ENCODE peak calls at places on chromosomes 2 and 18, in seven cellular contexts. U, A, Z, G, F, O and I are unnamed samples.

GRCh38 chr2:68937346-68938055 is 15.2 kb downstream of the GKN2 start:
- DNase-seq in A (no peak), G (no peak), F (no peak), O (no peak), Z (no peak), U (no peak), I (no peak)

GRCh38 chr2:16508061-16508851 is 157.4 kb downstream of the CYRIA start:
- DNase-seq in F (peak; percentile 25), A (no peak), U (no peak), Z (no peak), O (peak; percentile 4), G (no peak), I (peak; percentile 10)

GRCh38 chr2:223585691-223586090 is 16.5 kb downstream of the SCG2 start:
- DNase-seq in F (no peak), G (no peak), O (peak; percentile 55), A (peak; percentile 38), U (peak; percentile 28), Z (no peak), I (no peak)

GRCh38 chr18:42545825-42546224 is 569.7 kb downstream of the RIT2 start:
- DNase-seq in G (no peak), F (no peak), A (peak; percentile 27), O (peak; percentile 80), Z (no peak), U (peak; percentile 8), I (no peak)

GRCh38 chr2:99818842-99819241 is 323.5 kb downstream of the AFF3 start:
- DNase-seq in G (no peak), Z (no peak), O (no peak), U (peak; percentile 47), F (no peak), A (peak; percentile 26), I (no peak)

GRCh38 chr2:246489-247145 is 17.2 kb downstream of the SH3YL1 start:
- DNase-seq in F (no peak), G (no peak), Z (no peak), A (peak; percentile 74), U (peak; percentile 85), O (peak; percentile 63), I (peak; percentile 37)

GRCh38 chr2:68765739-68766377 is 31.2 kb downstream of the ARHGAP25 start:
- DNase-seq in U (peak; percentile 75), F (no peak), G (no peak), A (peak; percentile 35), Z (no peak), O (peak; percentile 12), I (peak; percentile 57)

GRCh38 chr2:171072164-171072563 is 88.5 kb downstream of the TLK1 start:
- DNase-seq in A (no peak), F (no peak), G (no peak), O (no peak), U (no peak), Z (no peak), I (no peak)

GRCh38 chr18:56127322-56128099 is 510.9 kb downstream of the TXNL1 start:
- DNase-seq in A (no peak), Z (no peak), O (no peak), U (no peak), G (no peak), F (no peak), I (no peak)

GRCh38 chr2:190382851-190383250 is 25.3 kb upstream of the MFSD6 start:
- DNase-seq in G (no peak), A (peak; percentile 59), Z (no peak), F (no peak), U (peak; percentile 41), O (peak; percentile 52), I (peak; percentile 37)

GRCh38 chr2:9552491-9553178 is 3.0 kb downstream of the ADAM17 start:
- DNase-seq in F (no peak), Z (no peak), A (peak; percentile 92), G (peak; percentile 44), O (peak; percentile 69), U (peak; percentile 91), I (no peak)

GRCh38 chr2:238890131-238890530 is 42.2 kb downstream of the TWIST2 start:
- DNase-seq in F (no peak), U (no peak), A (no peak), G (no peak), O (no peak), Z (peak; percentile 54), I (no peak)

GRCh38 chr2:173238385-173238784 is 116.3 kb upstream of the CDCA7 start:
- DNase-seq in O (no peak), U (no peak), F (no peak), Z (no peak), A (no peak), G (no peak), I (no peak)

GRCh38 chr2:219071189-219071816 is 10.6 kb upstream of the IHH start:
- DNase-seq in U (peak; percentile 43), A (no peak), F (no peak), O (no peak), G (no peak), Z (no peak), I (no peak)

GRCh38 chr18:32478317-32478716 is 7.6 kb upstream of the GAREM1 start:
- DNase-seq in F (no peak), O (no peak), Z (no peak), G (no peak), U (no peak), A (no peak), I (no peak)

GRCh38 chr18:51054764-51055163 is 24.8 kb downstream of the SMAD4 start:
- DNase-seq in G (no peak), A (no peak), U (peak; percentile 50), Z (no peak), F (no peak), O (peak; percentile 26), I (no peak)

GRCh38 chr2:34734662-34735061 is 1135.6 kb upstream of the FAM98A start:
- DNase-seq in A (no peak), Z (no peak), U (no peak), F (no peak), O (no peak), G (no peak), I (no peak)

GRCh38 chr2:237011196-237011595 is 74.5 kb upstream of the COPS8 start:
- DNase-seq in F (no peak), U (peak; percentile 6), O (no peak), Z (no peak), A (no peak), G (no peak), I (no peak)

GRCh38 chr2:20156826-20157605 is 67.9 kb downstream of the SDC1 start:
- DNase-seq in O (peak; percentile 20), G (no peak), U (no peak), Z (no peak), F (no peak), A (no peak), I (no peak)

GRCh38 chr2:241722896-241723454 is 11.5 kb upstream of the D2HGDH start:
- DNase-seq in G (no peak), U (no peak), F (no peak), A (no peak), O (no peak), Z (no peak), I (no peak)

GRCh38 chr2:160411167-160411566 is 82.4 kb downstream of the RBMS1 start:
- DNase-seq in G (no peak), O (no peak), F (no peak), A (no peak), Z (peak; percentile 79), U (no peak), I (peak; percentile 68)

GRCh38 chr18:36663312-36663711 is 165.5 kb downstream of the TPGS2 start:
- DNase-seq in O (no peak), F (no peak), Z (no peak), G (no peak), A (peak; percentile 3), U (peak; percentile 12), I (no peak)

GRCh38 chr18:36665952-36666351 is 162.8 kb downstream of the TPGS2 start:
- DNase-seq in G (no peak), A (no peak), Z (no peak), U (no peak), F (no peak), O (no peak), I (no peak)

GRCh38 chr18:36660311-36660710 is 168.5 kb downstream of the TPGS2 start:
- DNase-seq in O (no peak), G (no peak), A (no peak), F (peak; percentile 43), U (no peak), Z (no peak), I (no peak)

GRCh38 chr18:36658611-36659010 is 170.2 kb downstream of the TPGS2 start:
- DNase-seq in U (no peak), G (no peak), O (no peak), Z (no peak), A (no peak), F (no peak), I (no peak)

DNA sequence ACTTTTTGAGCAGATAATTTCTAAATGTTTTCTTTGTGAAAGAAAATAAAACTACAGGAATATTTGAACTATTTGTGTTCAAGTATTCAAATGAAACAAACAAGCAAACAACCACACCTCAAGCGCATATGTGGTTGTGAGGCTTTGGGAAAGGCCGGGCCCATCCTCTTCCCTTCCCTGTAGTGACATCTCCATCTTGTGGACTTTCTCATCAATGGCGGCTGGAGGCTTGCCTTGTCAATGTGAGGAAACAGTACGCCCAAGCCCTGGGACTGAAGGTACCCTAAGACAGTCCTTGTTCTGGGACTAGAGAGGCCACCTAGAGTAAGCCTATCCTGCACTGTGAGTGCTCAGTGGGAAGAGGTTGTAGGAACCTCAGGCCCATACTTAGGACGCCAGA is 166.8 kb downstream of the TPGS2 start:
- DNase-seq in Z (no peak), O (no peak), G (no peak), F (no peak), A (peak; percentile 26), U (peak; percentile 28), I (no peak)
- TF ChIP-seq CTCF in Z (no peak), O (peak; percentile 21), G (peak; percentile 19), F (no peak), A (peak; percentile 42), U (peak; percentile 48), I (no peak)

DNA sequence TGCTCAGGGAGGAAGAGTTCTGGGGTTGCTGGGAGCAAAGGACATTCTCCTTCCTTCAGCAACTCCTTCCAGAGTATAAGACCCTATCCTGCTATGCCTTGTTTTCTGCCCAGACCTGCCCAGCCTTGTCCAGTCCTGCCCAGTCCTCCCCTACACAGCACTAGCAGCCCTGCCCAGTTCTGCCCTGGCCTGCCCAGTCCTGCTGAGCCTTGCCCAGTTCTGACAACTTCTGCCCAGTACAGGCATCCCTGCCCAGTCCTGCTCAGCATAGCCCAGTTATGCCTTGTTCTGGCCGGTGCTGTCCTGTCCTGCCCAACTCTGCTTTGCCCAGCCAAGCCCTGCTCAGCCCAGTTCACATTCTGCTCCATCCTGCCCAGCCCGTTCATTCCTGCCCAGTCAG is 44.9 kb upstream of the ALK start:
- DNase-seq in O (no peak), Z (no peak), U (no peak), F (no peak), A (no peak), G (no peak), I (no peak)
- TF ChIP-seq CTCF in O (no peak), Z (no peak), U (no peak), F (no peak), A (no peak), G (no peak), I (no peak)

DNA sequence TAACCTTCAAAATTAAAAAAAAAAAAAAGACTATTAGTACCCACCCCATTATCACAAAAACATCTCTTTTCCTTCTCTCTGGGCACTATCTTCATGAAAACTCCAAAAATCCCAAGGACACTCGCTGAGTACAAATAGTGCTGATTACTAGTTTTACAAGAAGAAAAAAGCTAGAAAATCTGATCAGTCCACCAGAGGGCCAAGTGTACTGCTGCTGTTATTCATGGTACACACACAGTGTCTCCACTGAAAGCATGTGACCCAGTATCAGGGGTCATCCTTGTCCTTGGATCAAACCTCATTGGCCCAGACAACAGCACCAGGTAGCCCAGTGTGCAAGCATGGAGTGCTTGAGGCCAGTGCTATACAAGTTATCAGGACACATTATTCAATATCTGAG is 382.7 kb upstream of the KLHL29 start:
- DNase-seq in A (no peak), O (no peak), G (no peak), U (no peak), Z (no peak), F (no peak), I (no peak)
- TF ChIP-seq CTCF in A (no peak), O (no peak), G (no peak), U (no peak), Z (no peak), F (no peak), I (no peak)

GRCh38 chr2:51795248-51795888 is 763.4 kb upstream of the NRXN1 start:
- DNase-seq in A (peak; percentile 0), Z (no peak), U (no peak), F (no peak), O (no peak), G (no peak), I (peak; percentile 2)
- TF ChIP-seq CTCF in A (no peak), Z (no peak), U (no peak), F (no peak), O (peak; percentile 20), G (no peak), I (no peak)